ENCODE peak calls at places on chromosomes 4 and X, in seven cellular contexts. D is GM12878, Y is HCT116, X is HepG2, S is H1, W is K562, P is SK-N-SH. B is an unnamed sample.

GRCh38 chr4:26862381-26862915 is 1.8 kb downstream of the STIM2 start:
- DNase-seq in D (no peak), Y (no peak), X (no peak), S (no peak), W (no peak), P (no peak), B (no peak)

GRCh38 chr4:78710536-78710935 is 65.6 kb upstream of the BMP2K start:
- DNase-seq in D (no peak), Y (peak), X (no peak), S (no peak), W (no peak), P (no peak), B (peak)

GRCh38 chr4:121736735-121737351 is 28.1 kb downstream of the SMIM43 start:
- DNase-seq in D (no peak), Y (peak), X (peak), S (no peak), W (peak), P (peak), B (peak)

GRCh38 chr4:1209821-1210220 is 37.4 kb upstream of the SPON2 start:
- DNase-seq in D (no peak), Y (no peak), X (no peak), S (no peak), W (no peak), P (peak), B (no peak)

GRCh38 chrX:40158036-40158706 is 60.4 kb upstream of the BCOR start:
- DNase-seq in D (no peak), Y (no peak), X (no peak), S (no peak), W (no peak), P (no peak), B (peak)

GRCh38 chrX:65985922-65986588 is 53.8 kb downstream of the VSIG4 start:
- DNase-seq in D (peak), Y (peak), X (peak), S (no peak), W (peak), P (peak), B (peak)

GRCh38 chr4:22129454-22130075 is 181.0 kb upstream of the KCNIP4 start:
- DNase-seq in D (no peak), Y (peak), X (peak), S (peak), W (peak), P (peak), B (peak)

GRCh38 chrX:81377329-81377728 is 175.4 kb downstream of the SH3BGRL start:
- DNase-seq in D (no peak), Y (no peak), X (peak), S (no peak), W (peak), P (peak), B (peak)

GRCh38 chrX:113212052-113212451 is 371.4 kb upstream of the AMOT start:
- DNase-seq in D (no peak), Y (no peak), X (no peak), S (no peak), W (no peak), P (no peak), B (no peak)

GRCh38 chrX:41347186-41347585 is 13.2 kb downstream of the DDX3X start:
- DNase-seq in D (no peak), Y (no peak), X (no peak), S (no peak), W (no peak), P (no peak), B (no peak)

GRCh38 chr4:118120120-118120760 is 86.0 kb downstream of the NDST3 start:
- DNase-seq in D (no peak), Y (no peak), X (no peak), S (no peak), W (no peak), P (no peak), B (no peak)
- TF ChIP-seq JUND in D (no peak), Y (no peak), X (no peak), S (no peak), W (no peak), P (no peak), B (no peak)

GRCh38 chrX:137848291-137848905 is 282.5 kb downstream of the ZIC3 start:
- DNase-seq in D (no peak), Y (no peak), X (no peak), S (peak), W (no peak), P (no peak), B (no peak)
- TF ChIP-seq JUND in D (no peak), Y (no peak), X (no peak), S (no peak), W (no peak), P (no peak), B (no peak)

DNA sequence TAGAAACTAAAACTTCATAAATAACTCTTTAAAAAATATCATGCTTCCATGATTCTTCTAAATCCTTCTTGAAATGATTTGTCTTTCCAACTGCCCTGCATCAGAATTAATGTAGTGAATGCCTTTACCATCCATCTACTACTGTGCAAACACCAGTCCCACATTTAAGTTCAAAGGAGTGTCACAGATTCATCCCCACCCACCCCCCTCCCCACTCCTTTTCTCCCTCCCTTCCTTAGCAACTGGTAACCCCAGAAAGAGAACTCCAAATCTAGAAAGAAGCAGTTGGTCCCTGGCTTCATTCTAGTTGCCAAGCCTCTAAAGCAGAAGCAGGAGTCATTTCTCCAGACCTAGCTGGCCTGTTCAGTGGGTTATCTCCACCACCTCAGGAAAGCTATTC is at the start of gene PRR32:
- DNase-seq in D (no peak), Y (no peak), X (no peak), S (no peak), W (no peak), P (no peak), B (no peak)
- TF ChIP-seq JUND in D (no peak), Y (no peak), X (no peak), S (no peak), W (no peak), P (no peak), B (no peak)

DNA sequence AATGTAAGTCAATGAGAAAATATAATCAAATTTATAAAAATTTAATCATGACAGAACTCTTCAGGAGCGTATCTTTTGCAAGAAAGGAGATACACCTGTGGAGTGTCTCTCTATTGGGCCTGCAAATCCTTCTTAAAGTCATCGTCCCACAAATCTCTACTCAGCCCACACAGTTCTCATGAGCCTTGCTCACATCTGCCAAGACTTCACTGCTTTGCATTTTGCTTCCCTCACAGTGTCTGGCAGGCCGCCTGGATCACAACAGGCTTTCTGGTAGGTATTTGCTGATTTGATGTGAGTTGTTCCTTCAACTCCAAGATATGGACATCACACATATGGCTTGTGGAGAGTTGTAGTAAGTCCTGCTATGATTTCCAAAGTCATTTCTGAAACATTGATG is 183.1 kb upstream of the ARX start:
- DNase-seq in D (no peak), Y (no peak), X (no peak), S (no peak), W (no peak), P (no peak), B (no peak)
- TF ChIP-seq JUND in D (no peak), Y (no peak), X (no peak), S (no peak), W (no peak), P (no peak), B (no peak)

DNA sequence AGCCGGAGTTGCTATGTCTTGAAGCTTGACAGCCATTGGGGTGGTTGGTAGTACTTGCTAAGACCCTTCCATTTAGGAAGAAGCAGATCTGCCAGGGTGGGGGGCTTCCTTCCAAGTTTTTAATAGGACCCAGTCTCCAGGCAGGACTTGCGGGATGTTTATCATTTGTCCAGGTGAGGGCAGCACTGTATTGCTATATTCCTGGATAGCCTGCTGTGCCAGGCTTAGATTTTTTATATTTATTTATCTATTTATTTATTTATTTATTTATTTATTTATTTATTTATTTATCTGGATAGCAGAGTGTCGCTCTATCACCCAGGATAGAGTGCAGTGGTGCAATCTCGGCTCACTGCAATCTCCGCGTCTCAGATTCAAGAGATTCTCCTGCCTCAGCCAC is 87.4 kb upstream of the CT45A1 start:
- DNase-seq in D (no peak), Y (peak), X (peak), S (no peak), W (peak), P (peak), B (no peak)
- TF ChIP-seq JUND in D (no peak), Y (no peak), X (no peak), S (no peak), W (no peak), P (no peak), B (no peak)

DNA sequence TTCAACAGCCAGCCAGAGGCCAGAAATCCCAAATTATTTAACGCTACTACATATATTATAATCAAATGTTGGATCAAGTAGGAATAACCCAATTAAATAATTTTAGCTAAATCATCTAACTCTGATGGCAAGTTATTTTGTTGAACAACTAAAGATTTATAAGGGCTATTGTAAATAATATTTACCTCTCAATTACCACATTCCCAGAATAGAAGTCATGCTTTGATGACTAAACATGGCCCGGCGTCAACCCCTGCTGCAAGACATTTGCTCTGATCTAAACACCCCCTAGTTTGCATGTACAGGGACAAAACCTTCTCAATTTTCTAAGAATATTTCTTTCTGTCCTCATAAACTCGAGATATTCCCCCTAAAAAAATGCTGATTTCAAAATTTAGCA is 14.2 kb downstream of the VEGFC start:
- DNase-seq in D (no peak), Y (no peak), X (no peak), S (no peak), W (no peak), P (no peak), B (no peak)
- TF ChIP-seq JUND in D (no peak), Y (no peak), X (no peak), S (no peak), W (no peak), P (peak), B (no peak)

GRCh38 chr4:58587856-58588255 is 1477.7 kb upstream of the IGFBP7 start:
- DNase-seq in D (no peak), Y (no peak), X (peak), S (no peak), W (no peak), P (no peak), B (no peak)
- TF ChIP-seq JUND in D (no peak), Y (no peak), X (no peak), S (no peak), W (no peak), P (no peak), B (no peak)

GRCh38 chr4:151165205-151166000 is 66.0 kb downstream of the RPS3A start:
- DNase-seq in D (no peak), Y (no peak), X (no peak), S (no peak), W (no peak), P (no peak), B (no peak)
- TF ChIP-seq JUND in D (no peak), Y (no peak), X (no peak), S (no peak), W (no peak), P (no peak), B (no peak)